ENCODE peak calls at places on chromosomes 1 and 21, in five cellular contexts. A is GM06990, Y is left ventricle myocardium inferior, W is choroid plexus epithelial cell, T is GM12865. L is an unnamed sample.

GRCh38 chr1:204041803-204042505 is 31.0 kb upstream of the SOX13 start:
- DNase-seq in W (peak; percentile 56), T (peak; percentile 6), Y (no peak), A (no peak), L (no peak)

GRCh38 chr1:14956579-14957195 is 196.9 kb upstream of the TMEM51 start:
- DNase-seq in T (no peak), W (no peak), Y (no peak), A (no peak), L (no peak)

GRCh38 chr1:209045326-209046057 is 538.0 kb upstream of the CAMK1G start:
- DNase-seq in A (no peak), Y (no peak), W (no peak), T (no peak), L (no peak)

GRCh38 chr1:48908606-48909005 is 131.9 kb upstream of the BEND5 start:
- DNase-seq in T (no peak), W (no peak), A (no peak), Y (no peak), L (no peak)

GRCh38 chr21:37450385-37451044 is 83.9 kb downstream of the DYRK1A start:
- DNase-seq in W (peak; percentile 41), T (no peak), A (no peak), Y (no peak), L (no peak)

GRCh38 chr1:93904228-93904627 is 5.0 kb downstream of the GCLM start:
- DNase-seq in A (no peak), W (peak; percentile 34), Y (no peak), T (peak; percentile 20), L (no peak)

GRCh38 chr1:43711524-43712386 is 4.4 kb downstream of the ST3GAL3 start:
- DNase-seq in T (no peak), Y (no peak), A (no peak), W (peak; percentile 83), L (no peak)

GRCh38 chr21:33427051-33427450 is 23.8 kb downstream of the IFNGR2 start:
- DNase-seq in T (no peak), Y (no peak), A (no peak), W (no peak), L (no peak)

GRCh38 chr1:156135930-156136871 is 17.2 kb upstream of the SEMA4A start:
- DNase-seq in W (no peak), A (no peak), T (no peak), Y (no peak), L (no peak)

GRCh38 chr21:41899431-41900202 is 20.5 kb upstream of the PRDM15 start:
- DNase-seq in W (no peak), Y (no peak), T (no peak), A (no peak), L (no peak)

GRCh38 chr1:166273618-166274017 is 106.8 kb upstream of the FAM78B start:
- DNase-seq in W (no peak), Y (no peak), T (no peak), A (no peak), L (no peak)

GRCh38 chr1:115826642-115827041 is 14.3 kb downstream of the NHLH2 start:
- DNase-seq in A (no peak), Y (no peak), W (no peak), T (no peak), L (no peak)

GRCh38 chr1:224784606-224785328 is 144.7 kb upstream of the DNAH14 start:
- DNase-seq in Y (no peak), A (no peak), W (no peak), T (no peak), L (no peak)

GRCh38 chr1:230866171-230866811 is 2.0 kb downstream of the C1orf198 start:
- DNase-seq in Y (no peak), W (no peak), A (no peak), T (no peak), L (no peak)

GRCh38 chr1:220776725-220777326 is 9.9 kb upstream of the MTARC1 start:
- DNase-seq in Y (peak; percentile 83), T (peak; percentile 78), W (peak; percentile 80), A (peak; percentile 68), L (peak; percentile 88)

GRCh38 chr1:86648255-86648654 is 56.1 kb upstream of the SH3GLB1 start:
- DNase-seq in Y (no peak), T (no peak), W (peak; percentile 61), A (no peak), L (no peak)

GRCh38 chr1:41898191-41898713 is 20.5 kb downstream of the HIVEP3 start:
- DNase-seq in Y (no peak), A (no peak), W (peak; percentile 85), T (peak; percentile 27), L (peak; percentile 55)

GRCh38 chr1:24276791-24277190 is 42.4 kb upstream of the GRHL3 start:
- DNase-seq in A (no peak), T (no peak), W (no peak), Y (no peak), L (no peak)

GRCh38 chr1:22050330-22050729 is 2.2 kb upstream of the CDC42 start:
- DNase-seq in A (no peak), W (no peak), Y (no peak), T (no peak), L (no peak)

GRCh38 chr1:197797010-197797409 is 21.7 kb upstream of the DENND1B start:
- DNase-seq in W (no peak), Y (no peak), T (no peak), A (no peak), L (no peak)

GRCh38 chr1:235613617-235614016 is 36.0 kb downstream of the GNG4 start:
- DNase-seq in T (no peak), W (no peak), Y (no peak), A (no peak), L (no peak)

GRCh38 chr21:35932232-35932911 is 128.0 kb downstream of the SETD4 start:
- DNase-seq in A (peak; percentile 37), W (peak; percentile 89), Y (peak; percentile 53), T (peak; percentile 73), L (no peak)

GRCh38 chr1:205748398-205749093 is 1.4 kb downstream of the NUCKS1 start:
- DNase-seq in Y (no peak), T (peak; percentile 50), A (no peak), W (peak; percentile 87), L (no peak)

GRCh38 chr1:20069932-20070331 is at the start of gene PLA2G5:
- DNase-seq in A (no peak), W (no peak), T (no peak), Y (peak; percentile 87), L (no peak)

GRCh38 chr1:116738673-116739370 is 15.4 kb upstream of the CD2 start:
- DNase-seq in Y (no peak), W (no peak), A (peak; percentile 74), T (peak; percentile 96), L (no peak)

GRCh38 chr1:70874063-70874462 is 173.6 kb downstream of the PTGER3 start:
- DNase-seq in T (no peak), W (no peak), Y (peak; percentile 15), A (no peak), L (no peak)

GRCh38 chr1:207282496-207283380 is 38.7 kb upstream of the CD55 start:
- DNase-seq in T (no peak), W (peak; percentile 66), A (no peak), Y (no peak), L (no peak)

GRCh38 chr1:118494998-118495397 is 310.0 kb upstream of the SPAG17 start:
- DNase-seq in W (no peak), A (no peak), T (no peak), Y (no peak), L (no peak)

GRCh38 chr1:36366091-36366661 is 19.5 kb downstream of the STK40 start:
- DNase-seq in T (no peak), Y (peak; percentile 53), A (no peak), W (peak; percentile 56), L (no peak)

GRCh38 chr1:152886758-152887409 is 8.8 kb downstream of the SMCP start:
- DNase-seq in T (no peak), W (no peak), Y (no peak), A (no peak), L (no peak)

GRCh38 chr1:97356309-97356708 is 564.5 kb downstream of the DPYD start:
- DNase-seq in W (no peak), T (no peak), A (no peak), Y (no peak), L (no peak)

GRCh38 chr1:63893976-63894375 is 120.2 kb downstream of the ROR1 start:
- DNase-seq in Y (no peak), A (no peak), T (no peak), W (no peak), L (no peak)

GRCh38 chr1:147072371-147073061 is 99.8 kb downstream of the PRKAB2 start:
- DNase-seq in W (no peak), A (no peak), T (no peak), Y (no peak), L (no peak)

GRCh38 chr1:203186446-203187305 is at the start of gene CHI3L1:
- DNase-seq in Y (no peak), T (no peak), W (no peak), A (no peak), L (no peak)

GRCh38 chr1:55718758-55719671 is 503.9 kb upstream of the USP24 start:
- DNase-seq in T (no peak), A (no peak), Y (peak; percentile 20), W (peak; percentile 100), L (no peak)

DNA sequence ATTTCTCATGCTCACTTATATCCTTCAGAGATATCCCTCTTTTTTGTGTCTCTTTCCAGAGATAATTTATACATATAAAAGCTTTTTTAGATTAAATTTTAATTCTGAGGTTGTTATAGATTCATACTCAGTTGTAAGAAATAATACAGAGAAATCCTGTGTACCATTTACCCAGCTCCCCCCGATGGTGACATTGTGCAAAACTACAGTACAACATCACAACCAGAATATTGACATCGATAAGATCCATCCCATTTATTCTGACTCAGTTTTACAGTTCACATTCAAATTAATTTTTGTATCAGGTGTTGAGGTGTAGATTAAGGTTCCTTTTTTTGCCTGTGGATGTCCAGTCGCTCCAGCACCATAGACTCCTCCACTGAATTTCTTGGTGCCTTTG is 14.3 kb downstream of the DMRTB1 start:
- DNase-seq in A (no peak), T (no peak), Y (no peak), W (peak; percentile 51), L (no peak)
- TF ChIP-seq CTCF in A (no peak), T (peak; percentile 3), Y (no peak), W (peak; percentile 57), L (peak; percentile 58)

GRCh38 chr1:226687476-226687875 is 51.6 kb downstream of the ITPKB start:
- DNase-seq in T (no peak), W (no peak), A (no peak), Y (no peak), L (no peak)
- TF ChIP-seq CTCF in T (peak; percentile 30), W (no peak), A (peak; percentile 17), Y (peak; percentile 60), L (no peak)

DNA sequence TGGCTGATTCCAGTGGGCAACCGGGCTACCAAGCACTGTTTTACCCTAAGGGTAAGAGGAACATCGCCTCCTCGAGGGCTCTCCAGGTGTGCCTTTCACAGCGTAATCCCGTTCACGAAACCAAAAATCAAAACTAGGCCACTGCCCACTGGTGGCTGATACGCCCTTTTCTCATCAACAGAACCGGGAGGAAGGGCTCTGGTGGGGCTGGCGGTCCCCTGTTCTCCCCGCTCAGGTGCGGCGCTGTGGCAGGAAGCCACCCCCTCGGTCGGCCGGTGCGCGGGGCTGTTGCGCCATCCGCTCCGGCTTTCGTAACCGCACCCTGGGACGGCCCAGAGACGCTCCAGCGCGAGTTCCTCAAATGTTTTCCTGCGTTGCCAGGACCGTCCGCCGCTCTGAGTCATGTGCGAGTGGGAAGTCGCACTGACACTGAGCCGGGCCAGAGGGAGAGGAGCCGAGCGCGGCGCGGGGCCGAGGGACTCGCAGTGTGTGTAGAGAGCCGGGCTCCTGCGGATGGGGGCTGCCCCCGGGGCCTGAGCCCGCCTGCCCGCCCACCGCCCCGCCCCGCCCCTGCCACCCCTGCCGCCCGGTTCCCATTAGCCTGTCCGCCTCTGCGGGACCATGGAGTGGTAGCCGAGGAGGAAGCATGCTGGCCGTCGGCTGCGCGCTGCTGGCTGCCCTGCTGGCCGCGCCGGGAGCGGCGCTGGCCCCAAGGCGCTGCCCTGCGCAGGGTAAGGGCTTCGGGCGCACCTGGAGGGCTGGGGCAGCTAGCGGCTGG is at the start of gene IL6R:
- DNase-seq in A (peak; percentile 85), W (peak; percentile 85), Y (peak; percentile 94), T (peak; percentile 83), L (peak; percentile 77)
- TF ChIP-seq CTCF in A (peak; percentile 56), W (peak; percentile 40), Y (peak; percentile 58), T (peak; percentile 33), L (no peak)

GRCh38 chr1:69201716-69202115 is 366.0 kb upstream of the LRRC7 start:
- DNase-seq in T (no peak), A (no peak), Y (no peak), W (peak; percentile 23), L (no peak)
- TF ChIP-seq CTCF in T (no peak), A (no peak), Y (no peak), W (no peak), L (no peak)